ENCODE peak calls at places on chromosomes 4 and X, in eight cellular contexts. W, B, K, P, J, Y, C and M are unnamed samples.

GRCh38 chr4:108685036-108685686 is 34.8 kb downstream of the OSTC start:
- DNase-seq in B (no peak), J (no peak), K (no peak), Y (no peak), P (no peak), C (no peak), W (no peak), M (no peak)

GRCh38 chr4:2138846-2139500 is 79.8 kb downstream of the NAT8L start:
- DNase-seq in W (no peak), J (no peak), B (no peak), P (no peak), C (no peak), K (no peak), Y (no peak), M (no peak)

GRCh38 chr4:87669373-87669772 is 19.3 kb downstream of the DMP1 start:
- DNase-seq in K (no peak), J (no peak), P (no peak), W (no peak), Y (no peak), B (no peak), C (no peak), M (no peak)

GRCh38 chr4:4852591-4853362 is 6.7 kb upstream of the MSX1 start:
- DNase-seq in K (peak), B (no peak), P (no peak), Y (peak), C (no peak), W (no peak), J (no peak), M (no peak)

GRCh38 chrX:112642349-112642748 is 37.4 kb downstream of the LHFPL1 start:
- DNase-seq in C (peak), Y (no peak), J (peak), P (no peak), K (peak), W (no peak), B (no peak), M (no peak)

GRCh38 chrX:53288173-53288572 is 6.8 kb upstream of the IQSEC2 start:
- DNase-seq in P (peak), J (no peak), K (peak), C (peak), B (no peak), W (no peak), Y (no peak), M (no peak)

GRCh38 chr4:56656346-56656643 is 24.8 kb downstream of the HOPX start:
- DNase-seq in Y (peak), K (no peak), P (no peak), B (peak), C (no peak), J (no peak), W (no peak), M (no peak)

GRCh38 chr4:10089346-10089745 is 27.3 kb downstream of the WDR1 start:
- DNase-seq in C (no peak), Y (no peak), K (no peak), B (no peak), J (peak), W (peak), P (no peak), M (no peak)

GRCh38 chrX:108537005-108537404 is 97.4 kb downstream of the COL4A5 start:
- DNase-seq in P (no peak), J (peak), B (no peak), Y (no peak), C (peak), K (no peak), W (peak), M (no peak)

GRCh38 chr4:172996571-172997216 is 171.9 kb upstream of the GALNT7 start:
- DNase-seq in Y (no peak), B (no peak), P (no peak), K (no peak), C (no peak), J (no peak), W (peak), M (no peak)

GRCh38 chrX:69988955-69989394 is 60.8 kb downstream of the AWAT2 start:
- DNase-seq in W (peak), C (no peak), J (no peak), B (peak), Y (no peak), K (no peak), P (no peak), M (no peak)

GRCh38 chrX:21932277-21932996 is 8.1 kb upstream of the SMS start:
- DNase-seq in C (no peak), Y (no peak), K (no peak), B (no peak), W (peak), P (no peak), J (no peak), M (no peak)

GRCh38 chr4:132333723-132334045 is 815.4 kb upstream of the PCDH10 start:
- DNase-seq in P (no peak), W (no peak), B (no peak), J (no peak), K (no peak), Y (no peak), C (no peak), M (no peak)

GRCh38 chrX:141897690-141898089 is 6.0 kb upstream of the MAGEC1 start:
- DNase-seq in Y (no peak), W (no peak), B (no peak), K (no peak), J (no peak), C (no peak), P (no peak), M (no peak)

GRCh38 chrX:39497717-39498265 is 600.0 kb downstream of the BCOR start:
- DNase-seq in K (no peak), J (no peak), C (no peak), Y (no peak), B (no peak), W (no peak), P (no peak), M (no peak)

GRCh38 chr4:153448003-153448731 is 18.0 kb upstream of the TMEM131L start:
- DNase-seq in W (no peak), K (no peak), Y (no peak), B (no peak), J (no peak), C (peak), P (no peak), M (no peak)

GRCh38 chr4:37538931-37539330 is 147.2 kb downstream of the RELL1 start:
- DNase-seq in J (no peak), P (no peak), W (no peak), B (no peak), Y (no peak), K (no peak), C (no peak), M (no peak)

GRCh38 chr4:151296227-151296626 is 19.3 kb downstream of the PRSS48 start:
- DNase-seq in K (no peak), B (no peak), J (no peak), C (no peak), P (no peak), Y (no peak), W (no peak), M (no peak)

GRCh38 chrX:123962794-123963373 is 1.4 kb downstream of the STAG2 start:
- DNase-seq in B (peak), Y (peak), P (peak), W (peak), K (peak), J (peak), C (peak), M (no peak)

GRCh38 chr4:152678841-152679240 is 956 bp downstream of the TMEM154 start:
- DNase-seq in J (peak), C (peak), P (no peak), K (no peak), Y (no peak), W (no peak), B (no peak), M (no peak)

GRCh38 chr4:151673913-151674520 is 86.8 kb downstream of the GATB start:
- DNase-seq in C (no peak), K (no peak), J (no peak), W (no peak), Y (no peak), B (no peak), P (no peak), M (no peak)

GRCh38 chr4:129239088-129239487 is 143.1 kb downstream of the C4orf33 start:
- DNase-seq in B (no peak), W (no peak), Y (no peak), J (no peak), P (no peak), K (peak), C (no peak), M (no peak)

GRCh38 chrX:55342533-55343501 is 78.1 kb upstream of the PAGE3 start:
- DNase-seq in K (peak), J (peak), C (peak), Y (no peak), B (peak), W (no peak), P (no peak), M (no peak)

GRCh38 chr4:180363817-180364216 is 1879.4 kb upstream of the TENM3 start:
- DNase-seq in J (no peak), K (no peak), Y (no peak), C (no peak), B (no peak), P (no peak), W (no peak), M (no peak)

GRCh38 chr4:154364012-154364863 is 127.4 kb downstream of the DCHS2 start:
- DNase-seq in C (no peak), W (no peak), P (no peak), B (no peak), J (no peak), Y (no peak), K (no peak), M (no peak)